ENCODE peak calls at places on chromosomes 13 and 19, in ten cellular contexts. N is MCF 10A; Q is CD4-positive, alpha-beta T cell; O is NCI-H1105 treated with DMSO at 0.1 percent for 48 hours; E is AG09309; X is NCI-H2081; Z is activated CD4-positive, alpha-beta T cell treated with anti-CD3 and anti-CD28 coated beads for 24 hours; P is Peyer's patch; D is HT1080; R is anterior cingulate cortex. L is an unnamed sample.

GRCh38 chr19:37982655-37983054 is 75.6 kb downstream of the SIPA1L3 start:
- DNase-seq in N (no peak), Q (no peak), O (no peak), E (no peak), X (no peak), Z (no peak), P (peak), D (no peak), R (no peak), L (no peak)

GRCh38 chr19:10152100-10152499 is 32.4 kb upstream of the EIF3G start:
- DNase-seq in N (no peak), Q (no peak), O (no peak), E (no peak), X (no peak), Z (no peak), P (no peak), D (peak), R (no peak), L (no peak)

GRCh38 chr13:75407473-75407872 is 74.5 kb downstream of the TBC1D4 start:
- DNase-seq in N (no peak), Q (no peak), O (no peak), E (no peak), X (no peak), Z (no peak), P (no peak), D (no peak), R (no peak), L (no peak)

GRCh38 chr13:30111810-30112209 is 195.5 kb downstream of the KATNAL1 start:
- DNase-seq in N (peak), Q (no peak), O (no peak), E (no peak), X (no peak), Z (no peak), P (no peak), D (no peak), R (no peak), L (no peak)

GRCh38 chr19:6528544-6529121 is 2.2 kb upstream of the TNFSF9 start:
- DNase-seq in N (no peak), Q (no peak), O (no peak), E (no peak), X (no peak), Z (no peak), P (peak), D (no peak), R (no peak), L (peak)

GRCh38 chr13:32314271-32314967 is 744 bp downstream of the ZAR1L start:
- DNase-seq in N (no peak), Q (no peak), O (no peak), E (no peak), X (no peak), Z (no peak), P (peak), D (no peak), R (no peak), L (peak)

GRCh38 chr13:29917573-29918091 is 67.2 kb upstream of the UBL3 start:
- DNase-seq in N (no peak), Q (no peak), O (no peak), E (no peak), X (no peak), Z (no peak), P (no peak), D (no peak), R (no peak), L (no peak)

GRCh38 chr19:4357095-4357797 is 13.9 kb downstream of the MPND start:
- DNase-seq in N (no peak), Q (no peak), O (no peak), E (no peak), X (no peak), Z (no peak), P (no peak), D (no peak), R (no peak), L (no peak)

L was measured in psoas muscle.